ENCODE peak calls at places on chromosomes 16 and 17, in ten cellular contexts. One of them, this sample, is unnamed. For H3K27me3, the result is how much of the 10 kb centered on the place peaks cover.

GRCh38 chr17:28726396-28726911 is 421 bp upstream of the TLCD1 start:
- DNase-seq in HL-60: no peak
- DNase-seq in PC-3: peak
- DNase-seq in naive thymus-derived CD4-positive, alpha-beta T cell: no peak
- DNase-seq in H9: peak
- DNase-seq in upper lobe of right lung: peak
- DNase-seq in HepG2: peak
- DNase-seq in left ventricle myocardium inferior: no peak
- DNase-seq in colonic mucosa: peak
- DNase-seq in GM23248: peak
- DNase-seq in this sample: peak

GRCh38 chr17:73874008-73874407 is 229.8 kb upstream of the SDK2 start:
- DNase-seq in HepG2: no peak
- DNase-seq in HL-60: no peak
- DNase-seq in upper lobe of right lung: no peak
- DNase-seq in PC-3: no peak
- DNase-seq in left ventricle myocardium inferior: no peak
- DNase-seq in GM23248: no peak
- DNase-seq in colonic mucosa: no peak
- DNase-seq in naive thymus-derived CD4-positive, alpha-beta T cell: no peak
- DNase-seq in H9: no peak
- DNase-seq in this sample: no peak

GRCh38 chr16:89931964-89932363 is 8.8 kb downstream of the TUBB3 start:
- DNase-seq in HL-60: no peak
- DNase-seq in naive thymus-derived CD4-positive, alpha-beta T cell: no peak
- DNase-seq in upper lobe of right lung: no peak
- DNase-seq in H9: no peak
- DNase-seq in PC-3: no peak
- DNase-seq in colonic mucosa: no peak
- DNase-seq in HepG2: no peak
- DNase-seq in GM23248: no peak
- DNase-seq in left ventricle myocardium inferior: no peak
- DNase-seq in this sample: no peak

GRCh38 chr17:62093188-62094155 is 28.4 kb upstream of the MED13 start:
- DNase-seq in H9: no peak
- DNase-seq in HL-60: no peak
- DNase-seq in naive thymus-derived CD4-positive, alpha-beta T cell: no peak
- DNase-seq in upper lobe of right lung: no peak
- DNase-seq in PC-3: peak
- DNase-seq in left ventricle myocardium inferior: no peak
- DNase-seq in colonic mucosa: no peak
- DNase-seq in HepG2: peak
- DNase-seq in GM23248: peak
- DNase-seq in this sample: peak

GRCh38 chr16:88493879-88494278 is 40.8 kb downstream of the ZFPM1 start:
- DNase-seq in upper lobe of right lung: no peak
- DNase-seq in GM23248: no peak
- DNase-seq in H9: no peak
- DNase-seq in PC-3: no peak
- DNase-seq in HL-60: no peak
- DNase-seq in colonic mucosa: no peak
- DNase-seq in left ventricle myocardium inferior: no peak
- DNase-seq in HepG2: no peak
- DNase-seq in naive thymus-derived CD4-positive, alpha-beta T cell: no peak
- DNase-seq in this sample: no peak

GRCh38 chr17:64038331-64039105 is 18.1 kb upstream of the ICAM2 start:
- DNase-seq in PC-3: no peak
- DNase-seq in GM23248: no peak
- DNase-seq in H9: no peak
- DNase-seq in upper lobe of right lung: no peak
- DNase-seq in left ventricle myocardium inferior: no peak
- DNase-seq in HL-60: no peak
- DNase-seq in colonic mucosa: no peak
- DNase-seq in HepG2: no peak
- DNase-seq in naive thymus-derived CD4-positive, alpha-beta T cell: no peak
- DNase-seq in this sample: no peak

GRCh38 chr17:37742114-37742761 is 2.6 kb downstream of the HNF1B start:
- DNase-seq in PC-3: peak
- DNase-seq in upper lobe of right lung: no peak
- DNase-seq in HepG2: no peak
- DNase-seq in HL-60: no peak
- DNase-seq in naive thymus-derived CD4-positive, alpha-beta T cell: no peak
- DNase-seq in GM23248: peak
- DNase-seq in left ventricle myocardium inferior: no peak
- DNase-seq in colonic mucosa: no peak
- DNase-seq in H9: peak
- DNase-seq in this sample: peak

GRCh38 chr17:70110443-70110880 is 35.4 kb downstream of the KCNJ16 start:
- DNase-seq in upper lobe of right lung: no peak
- DNase-seq in GM23248: peak
- DNase-seq in left ventricle myocardium inferior: no peak
- DNase-seq in H9: no peak
- DNase-seq in HL-60: no peak
- DNase-seq in PC-3: no peak
- DNase-seq in colonic mucosa: no peak
- DNase-seq in HepG2: no peak
- DNase-seq in naive thymus-derived CD4-positive, alpha-beta T cell: no peak
- DNase-seq in this sample: no peak

DNA sequence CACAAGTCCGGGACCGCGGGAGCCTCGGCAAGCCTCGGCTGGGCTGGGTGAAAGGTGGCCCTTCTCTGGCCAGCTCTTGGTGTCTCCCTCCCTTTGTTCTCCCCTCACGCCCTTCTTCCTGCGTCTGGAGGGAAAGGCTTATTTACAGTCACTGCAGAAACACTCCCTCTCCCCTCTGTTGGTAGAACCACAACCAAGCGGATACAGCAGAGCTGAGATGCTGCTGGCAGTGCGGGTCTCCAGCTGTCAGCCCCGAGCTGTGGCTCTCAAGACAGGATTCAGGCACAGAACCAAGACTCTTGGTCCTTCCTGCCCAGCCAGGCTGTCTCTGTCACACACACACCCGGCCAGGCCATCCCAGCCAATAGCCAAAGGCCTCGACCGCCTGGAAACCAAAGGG is 133.3 kb downstream of the ENGASE start:
- DNase-seq in left ventricle myocardium inferior: no peak
- DNase-seq in colonic mucosa: no peak
- DNase-seq in HepG2: no peak
- DNase-seq in naive thymus-derived CD4-positive, alpha-beta T cell: no peak
- DNase-seq in HL-60: no peak
- DNase-seq in H9: no peak
- DNase-seq in PC-3: no peak
- DNase-seq in upper lobe of right lung: no peak
- DNase-seq in GM23248: no peak
- DNase-seq in this sample: no peak
- H3K27me3 ChIP-seq in left ventricle myocardium inferior: half or more
- H3K27me3 ChIP-seq in colonic mucosa: under half
- H3K27me3 ChIP-seq in HepG2: under half
- H3K27me3 ChIP-seq in naive thymus-derived CD4-positive, alpha-beta T cell: under half
- H3K27me3 ChIP-seq in HL-60: under half
- H3K27me3 ChIP-seq in H9: under half
- H3K27me3 ChIP-seq in PC-3: half or more
- H3K27me3 ChIP-seq in upper lobe of right lung: under half
- H3K27me3 ChIP-seq in GM23248: under half
- H3K27me3 ChIP-seq in this sample: half or more

DNA sequence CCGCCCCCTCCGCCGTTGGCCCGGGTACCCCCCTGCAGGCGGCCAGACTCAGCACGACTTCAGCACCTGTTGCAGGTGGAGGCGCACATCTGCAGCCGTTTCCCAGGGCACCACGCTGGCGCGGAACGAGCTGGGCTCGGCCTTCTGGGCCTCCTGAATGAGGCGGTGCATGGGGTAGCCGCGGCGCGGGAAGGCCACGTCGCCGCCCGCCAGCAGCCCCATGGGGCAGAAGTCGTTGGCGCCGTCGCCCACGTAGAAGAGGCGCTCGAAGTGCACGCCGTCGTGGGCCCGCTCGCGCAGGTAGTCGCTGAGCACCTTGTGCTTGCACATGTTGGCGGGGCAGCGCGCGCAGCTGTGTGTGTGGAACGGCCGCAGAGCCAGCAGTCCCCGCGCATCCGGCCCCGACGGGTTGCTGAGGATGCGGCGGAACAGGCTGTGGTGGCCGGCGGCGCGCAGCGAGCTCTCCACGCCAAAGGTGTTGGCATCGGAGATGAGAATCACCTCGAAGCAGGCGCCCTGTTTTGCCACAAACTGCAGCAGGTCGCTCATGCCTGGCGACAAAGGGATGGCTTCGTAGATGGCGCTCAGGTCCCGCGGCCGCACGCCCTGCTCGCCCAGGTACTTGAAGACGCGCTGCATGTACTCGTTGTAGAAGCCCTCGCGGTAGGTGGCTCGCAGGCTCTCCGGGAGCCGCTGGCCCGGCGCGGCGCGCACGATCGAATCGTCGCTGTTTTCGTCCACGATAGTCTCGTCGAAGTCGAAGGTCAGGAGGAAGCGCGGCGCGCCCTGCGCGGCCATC is 6.2 kb downstream of the PHOSPHO1 start:
- DNase-seq in HL-60: no peak
- DNase-seq in H9: peak
- DNase-seq in colonic mucosa: no peak
- DNase-seq in HepG2: no peak
- DNase-seq in naive thymus-derived CD4-positive, alpha-beta T cell: peak
- DNase-seq in left ventricle myocardium inferior: no peak
- DNase-seq in upper lobe of right lung: peak
- DNase-seq in PC-3: no peak
- DNase-seq in GM23248: no peak
- DNase-seq in this sample: no peak
- H3K27me3 ChIP-seq in HL-60: under half
- H3K27me3 ChIP-seq in H9: under half
- H3K27me3 ChIP-seq in colonic mucosa: under half
- H3K27me3 ChIP-seq in HepG2: under half
- H3K27me3 ChIP-seq in naive thymus-derived CD4-positive, alpha-beta T cell: under half
- H3K27me3 ChIP-seq in left ventricle myocardium inferior: half or more
- H3K27me3 ChIP-seq in upper lobe of right lung: under half
- H3K27me3 ChIP-seq in PC-3: under half
- H3K27me3 ChIP-seq in GM23248: half or more
- H3K27me3 ChIP-seq in this sample: under half

GRCh38 chr17:39848600-39848999 is 15.5 kb downstream of the IKZF3 start:
- DNase-seq in GM23248: no peak
- DNase-seq in colonic mucosa: no peak
- DNase-seq in HL-60: no peak
- DNase-seq in PC-3: no peak
- DNase-seq in HepG2: no peak
- DNase-seq in naive thymus-derived CD4-positive, alpha-beta T cell: no peak
- DNase-seq in upper lobe of right lung: no peak
- DNase-seq in H9: no peak
- DNase-seq in left ventricle myocardium inferior: no peak
- DNase-seq in this sample: no peak

GRCh38 chr17:39846205-39846604 is 17.9 kb downstream of the IKZF3 start:
- DNase-seq in upper lobe of right lung: no peak
- DNase-seq in left ventricle myocardium inferior: no peak
- DNase-seq in HL-60: no peak
- DNase-seq in H9: no peak
- DNase-seq in GM23248: no peak
- DNase-seq in HepG2: no peak
- DNase-seq in PC-3: no peak
- DNase-seq in colonic mucosa: no peak
- DNase-seq in naive thymus-derived CD4-positive, alpha-beta T cell: no peak
- DNase-seq in this sample: no peak

GRCh38 chr17:39841202-39841601 is 22.9 kb downstream of the IKZF3 start:
- DNase-seq in GM23248: no peak
- DNase-seq in left ventricle myocardium inferior: no peak
- DNase-seq in HepG2: no peak
- DNase-seq in PC-3: no peak
- DNase-seq in colonic mucosa: no peak
- DNase-seq in naive thymus-derived CD4-positive, alpha-beta T cell: no peak
- DNase-seq in HL-60: no peak
- DNase-seq in H9: no peak
- DNase-seq in upper lobe of right lung: no peak
- DNase-seq in this sample: no peak

GRCh38 chr17:39845052-39845976 is 18.8 kb downstream of the IKZF3 start:
- DNase-seq in H9: no peak
- DNase-seq in upper lobe of right lung: no peak
- DNase-seq in naive thymus-derived CD4-positive, alpha-beta T cell: no peak
- DNase-seq in left ventricle myocardium inferior: no peak
- DNase-seq in HepG2: no peak
- DNase-seq in HL-60: no peak
- DNase-seq in PC-3: no peak
- DNase-seq in GM23248: no peak
- DNase-seq in colonic mucosa: no peak
- DNase-seq in this sample: no peak
- H3K27me3 ChIP-seq in H9: under half
- H3K27me3 ChIP-seq in upper lobe of right lung: under half
- H3K27me3 ChIP-seq in naive thymus-derived CD4-positive, alpha-beta T cell: under half
- H3K27me3 ChIP-seq in left ventricle myocardium inferior: half or more
- H3K27me3 ChIP-seq in HepG2: under half
- H3K27me3 ChIP-seq in HL-60: under half
- H3K27me3 ChIP-seq in PC-3: under half
- H3K27me3 ChIP-seq in GM23248: half or more
- H3K27me3 ChIP-seq in colonic mucosa: under half
- H3K27me3 ChIP-seq in this sample: half or more

GRCh38 chr16:1107141-1107540 is 11.1 kb upstream of the C1QTNF8 start:
- DNase-seq in naive thymus-derived CD4-positive, alpha-beta T cell: no peak
- DNase-seq in upper lobe of right lung: no peak
- DNase-seq in left ventricle myocardium inferior: no peak
- DNase-seq in HL-60: no peak
- DNase-seq in HepG2: no peak
- DNase-seq in H9: no peak
- DNase-seq in PC-3: no peak
- DNase-seq in GM23248: no peak
- DNase-seq in colonic mucosa: no peak
- DNase-seq in this sample: no peak
- H3K27me3 ChIP-seq in naive thymus-derived CD4-positive, alpha-beta T cell: under half
- H3K27me3 ChIP-seq in upper lobe of right lung: under half
- H3K27me3 ChIP-seq in left ventricle myocardium inferior: half or more
- H3K27me3 ChIP-seq in HL-60: under half
- H3K27me3 ChIP-seq in HepG2: under half
- H3K27me3 ChIP-seq in H9: under half
- H3K27me3 ChIP-seq in PC-3: under half
- H3K27me3 ChIP-seq in GM23248: under half
- H3K27me3 ChIP-seq in colonic mucosa: under half
- H3K27me3 ChIP-seq in this sample: half or more

GRCh38 chr17:56583772-56584171 is 9.7 kb upstream of the NOG start:
- DNase-seq in left ventricle myocardium inferior: no peak
- DNase-seq in H9: no peak
- DNase-seq in HepG2: no peak
- DNase-seq in PC-3: no peak
- DNase-seq in upper lobe of right lung: no peak
- DNase-seq in GM23248: no peak
- DNase-seq in naive thymus-derived CD4-positive, alpha-beta T cell: no peak
- DNase-seq in HL-60: no peak
- DNase-seq in colonic mucosa: no peak
- DNase-seq in this sample: no peak
- H3K27me3 ChIP-seq in left ventricle myocardium inferior: half or more
- H3K27me3 ChIP-seq in H9: under half
- H3K27me3 ChIP-seq in HepG2: under half
- H3K27me3 ChIP-seq in PC-3: half or more
- H3K27me3 ChIP-seq in upper lobe of right lung: under half
- H3K27me3 ChIP-seq in GM23248: under half
- H3K27me3 ChIP-seq in naive thymus-derived CD4-positive, alpha-beta T cell: under half
- H3K27me3 ChIP-seq in HL-60: under half
- H3K27me3 ChIP-seq in colonic mucosa: under half
- H3K27me3 ChIP-seq in this sample: under half

GRCh38 chr17:79830763-79831366 is 8.4 kb downstream of the CBX4 start:
- DNase-seq in upper lobe of right lung: no peak
- DNase-seq in HL-60: no peak
- DNase-seq in GM23248: no peak
- DNase-seq in HepG2: peak
- DNase-seq in colonic mucosa: no peak
- DNase-seq in H9: no peak
- DNase-seq in naive thymus-derived CD4-positive, alpha-beta T cell: no peak
- DNase-seq in left ventricle myocardium inferior: no peak
- DNase-seq in PC-3: no peak
- DNase-seq in this sample: no peak
- H3K27me3 ChIP-seq in upper lobe of right lung: under half
- H3K27me3 ChIP-seq in HL-60: under half
- H3K27me3 ChIP-seq in GM23248: under half
- H3K27me3 ChIP-seq in HepG2: under half
- H3K27me3 ChIP-seq in colonic mucosa: under half
- H3K27me3 ChIP-seq in H9: half or more
- H3K27me3 ChIP-seq in naive thymus-derived CD4-positive, alpha-beta T cell: under half
- H3K27me3 ChIP-seq in left ventricle myocardium inferior: under half
- H3K27me3 ChIP-seq in PC-3: under half
- H3K27me3 ChIP-seq in this sample: under half